ENCODE peak calls at places on chromosomes 6 and 20, in four cellular contexts. B is K562, E is WTC11, F is HCT116. T is an unnamed sample.

GRCh38 chr6:145963216-145964068 is 716 bp downstream of the SHPRH start:
- DNase-seq in B (peak), E (peak), F (peak), T (no peak)

GRCh38 chr20:44204156-44204831 is 6.3 kb downstream of the OSER1 start:
- DNase-seq in B (no peak), E (no peak), F (peak), T (no peak)

GRCh38 chr6:146286976-146287375 is 256.7 kb upstream of the RAB32 start:
- DNase-seq in B (no peak), E (no peak), F (no peak), T (no peak)

GRCh38 chr20:37898301-37899104 is 4.4 kb upstream of the VSTM2L start:
- DNase-seq in B (no peak), E (no peak), F (no peak), T (no peak)

GRCh38 chr20:46394872-46395470 is 11.4 kb downstream of the ELMO2 start:
- DNase-seq in B (no peak), E (no peak), F (no peak), T (no peak)

GRCh38 chr6:159038914-159039884 is 5.6 kb downstream of the TAGAP start:
- DNase-seq in B (no peak), E (no peak), F (no peak), T (no peak)

GRCh38 chr20:5863040-5863811 is 87.1 kb downstream of the TRMT6 start:
- DNase-seq in B (no peak), E (no peak), F (no peak), T (no peak)

GRCh38 chr6:13566500-13566899 is 7.9 kb upstream of the SIRT5 start:
- DNase-seq in B (no peak), E (no peak), F (no peak), T (no peak)

GRCh38 chr6:119643866-119644265 is 294.3 kb upstream of the MAN1A1 start:
- DNase-seq in B (no peak), E (no peak), F (no peak), T (no peak)

GRCh38 chr20:37336369-37337207 is 9.4 kb upstream of the SRC start:
- DNase-seq in B (peak), E (peak), F (no peak), T (no peak)

GRCh38 chr20:37309941-37310590 is 20.6 kb downstream of the MANBAL start:
- DNase-seq in B (no peak), E (no peak), F (no peak), T (no peak)

GRCh38 chr6:63441266-63441956 is 121.6 kb upstream of the LGSN start:
- DNase-seq in B (peak), E (peak), F (no peak), T (no peak)

GRCh38 chr6:81808834-81809598 is 56.5 kb upstream of the TENT5A start:
- DNase-seq in B (no peak), E (no peak), F (no peak), T (no peak)

GRCh38 chr6:33384581-33385020 is 7.0 kb upstream of the KIFC1 start:
- DNase-seq in B (peak), E (no peak), F (peak), T (no peak)

GRCh38 chr6:63140114-63140513 is 71.2 kb upstream of the FKBP1C start:
- DNase-seq in B (no peak), E (no peak), F (no peak), T (no peak)

GRCh38 chr6:170272341-170273065 is 18.4 kb downstream of the DLL1 start:
- DNase-seq in B (no peak), E (no peak), F (no peak), T (no peak)

GRCh38 chr6:52435345-52435744 is 15.2 kb downstream of the EFHC1 start:
- DNase-seq in B (no peak), E (no peak), F (no peak), T (no peak)

GRCh38 chr6:169335301-169335700 is 81.7 kb upstream of the THBS2 start:
- DNase-seq in B (no peak), E (no peak), F (no peak), T (no peak)

GRCh38 chr20:61968932-61969331 is 96.7 kb downstream of the TAF4 start:
- DNase-seq in B (no peak), E (no peak), F (no peak), T (no peak)

GRCh38 chr20:24633026-24633425 is 163.6 kb downstream of the SYNDIG1 start:
- DNase-seq in B (no peak), E (no peak), F (no peak), T (no peak)

GRCh38 chr20:50510706-50511401 is 671 bp downstream of the PTPN1 start:
- DNase-seq in B (no peak), E (no peak), F (no peak), T (peak)

GRCh38 chr20:63314566-63315239 is 21.7 kb downstream of the COL20A1 start:
- DNase-seq in B (no peak), E (no peak), F (no peak), T (no peak)

GRCh38 chr6:156701961-156702360 is 75.2 kb upstream of the ARID1B start:
- DNase-seq in B (no peak), E (no peak), F (no peak), T (no peak)

GRCh38 chr6:13800615-13801014 is 13.7 kb downstream of the MCUR1 start:
- DNase-seq in B (no peak), E (no peak), F (no peak), T (no peak)

GRCh38 chr20:58598271-58599015 is 52.6 kb upstream of the STX16 start:
- DNase-seq in B (no peak), E (no peak), F (no peak), T (no peak)

GRCh38 chr20:62242196-62242595 is 3.9 kb downstream of the OSBPL2 start:
- DNase-seq in B (no peak), E (no peak), F (no peak), T (no peak)

GRCh38 chr6:125316621-125317020 is 14.9 kb upstream of the HDDC2 start:
- DNase-seq in B (no peak), E (no peak), F (no peak), T (no peak)

GRCh38 chr20:58715709-58716475 is 23.3 kb downstream of the NPEPL1 start:
- DNase-seq in B (no peak), E (no peak), F (no peak), T (no peak)

GRCh38 chr6:110180228-110181008 is at the start of gene CDC40:
- DNase-seq in B (peak), E (peak), F (no peak), T (peak)

GRCh38 chr6:14079433-14079832 is 38.1 kb upstream of the CD83 start:
- DNase-seq in B (no peak), E (no peak), F (no peak), T (no peak)

GRCh38 chr6:25942561-25943147 is 12.2 kb upstream of the SLC17A2 start:
- DNase-seq in B (no peak), E (no peak), F (peak), T (peak)

GRCh38 chr20:1460275-1460674 is 6.4 kb downstream of the NSFL1C start:
- DNase-seq in B (no peak), E (no peak), F (no peak), T (no peak)

GRCh38 chr6:98433325-98433724 is 401.0 kb upstream of the POU3F2 start:
- DNase-seq in B (no peak), E (no peak), F (no peak), T (no peak)

GRCh38 chr6:153092082-153093013 is 38.7 kb downstream of the RGS17 start:
- DNase-seq in B (no peak), E (no peak), F (peak), T (no peak)

GRCh38 chr6:6880745-6881437 is 226.9 kb upstream of the RREB1 start:
- DNase-seq in B (no peak), E (no peak), F (no peak), T (no peak)

GRCh38 chr20:63775096-63775978 is 35.8 kb downstream of the SLC2A4RG start:
- DNase-seq in B (peak), E (peak), F (no peak), T (no peak)

GRCh38 chr6:166364480-166364879 is 18.3 kb downstream of the MPC1 start:
- DNase-seq in B (no peak), E (no peak), F (no peak), T (no peak)

GRCh38 chr6:84193140-84193708 is 34.2 kb downstream of the CEP162 start:
- DNase-seq in B (no peak), E (no peak), F (peak), T (no peak)

GRCh38 chr6:6319947-6320811 is at the start of gene F13A1:
- DNase-seq in B (no peak), E (peak), F (no peak), T (no peak)

DNA sequence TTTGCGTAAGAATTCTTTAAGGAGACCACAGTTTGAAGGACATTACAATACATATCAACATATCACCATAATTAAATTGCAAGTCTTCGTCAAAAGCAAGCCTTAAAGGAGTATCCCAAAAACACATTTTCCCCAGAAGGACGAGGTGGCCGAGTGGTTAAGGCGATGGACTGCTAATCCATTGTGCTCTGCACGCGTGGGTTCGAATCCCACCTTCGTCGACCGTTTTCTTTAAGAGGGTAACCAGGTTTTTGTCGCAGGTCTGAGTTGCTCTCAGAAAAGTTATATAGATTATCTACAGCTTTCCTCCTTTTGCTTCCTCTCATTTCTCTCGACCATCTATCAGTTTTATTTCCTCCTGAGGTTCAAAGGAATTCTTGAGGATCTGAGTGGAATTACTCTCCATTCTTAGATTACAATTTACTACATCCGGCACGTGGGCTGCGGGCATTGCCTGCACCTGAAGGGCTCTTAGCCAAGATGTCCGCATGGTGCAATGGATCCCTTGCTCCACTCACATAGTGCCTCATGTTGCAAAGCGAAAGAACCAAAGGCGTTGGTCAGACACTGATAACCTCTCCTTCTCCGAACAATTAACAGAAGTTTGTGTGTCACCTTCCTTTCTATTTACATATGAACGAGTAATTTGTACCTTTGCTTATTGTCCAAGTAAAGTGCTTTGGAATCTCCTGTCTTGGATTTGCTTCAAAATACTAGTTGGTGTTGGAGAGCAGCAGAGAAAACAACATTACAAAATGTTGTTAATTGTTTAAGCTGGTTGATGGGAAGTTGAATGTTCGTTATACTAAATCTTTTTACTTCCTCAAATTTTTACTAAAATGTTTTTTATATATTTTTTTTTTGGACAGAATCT is 14.0 kb downstream of the POM121L2 start:
- DNase-seq in B (peak), E (peak), F (peak), T (peak)
- TF ChIP-seq ATF3 in B (peak), E (no peak), F (peak), T (no peak)

GRCh38 chr20:8310618-8311017 is 178.6 kb downstream of the PLCB1 start:
- DNase-seq in B (no peak), E (no peak), F (no peak), T (no peak)

GRCh38 chr20:8305449-8305978 is 173.4 kb downstream of the PLCB1 start:
- DNase-seq in B (peak), E (peak), F (peak), T (peak)

GRCh38 chr20:8313073-8313472 is 181.0 kb downstream of the PLCB1 start:
- DNase-seq in B (no peak), E (no peak), F (no peak), T (no peak)

GRCh38 chr20:8306916-8307315 is 174.8 kb downstream of the PLCB1 start:
- DNase-seq in B (no peak), E (no peak), F (no peak), T (no peak)

GRCh38 chr20:8309638-8310037 is 177.6 kb downstream of the PLCB1 start:
- DNase-seq in B (no peak), E (no peak), F (no peak), T (no peak)
- TF ChIP-seq ATF3 in B (no peak), E (no peak), F (no peak), T (no peak)

GRCh38 chr20:8640461-8640860 is 428.4 kb upstream of the PLCB4 start:
- DNase-seq in B (no peak), E (no peak), F (no peak), T (no peak)

GRCh38 chr20:8639112-8639778 is 429.6 kb upstream of the PLCB4 start:
- DNase-seq in B (no peak), E (no peak), F (no peak), T (no peak)

GRCh38 chr20:8646026-8646425 is 422.9 kb upstream of the PLCB4 start:
- DNase-seq in B (no peak), E (no peak), F (no peak), T (no peak)

GRCh38 chr20:8646716-8647115 is 422.2 kb upstream of the PLCB4 start:
- DNase-seq in B (no peak), E (no peak), F (no peak), T (no peak)

DNA sequence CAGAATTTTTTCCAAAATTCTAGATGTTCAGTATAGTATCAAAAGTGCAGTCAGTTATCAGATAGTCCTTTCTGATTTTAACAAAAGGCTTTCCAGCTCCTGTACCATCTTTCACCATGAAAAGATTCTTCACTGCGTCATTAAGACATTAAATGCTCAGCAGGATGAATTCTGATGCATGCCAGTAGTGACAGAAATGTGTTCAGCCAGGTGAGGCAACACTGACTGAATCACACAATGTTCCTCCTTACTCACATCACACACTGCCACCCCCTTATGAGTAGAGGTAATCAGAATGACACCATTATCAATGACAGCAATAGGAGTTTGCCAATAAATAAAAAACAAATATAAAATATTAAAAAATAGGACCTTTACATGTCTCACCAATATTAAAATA is 426.6 kb upstream of the PLCB4 start:
- DNase-seq in B (no peak), E (no peak), F (no peak), T (no peak)
- TF ChIP-seq ATF3 in B (no peak), E (no peak), F (no peak), T (no peak)

DNA sequence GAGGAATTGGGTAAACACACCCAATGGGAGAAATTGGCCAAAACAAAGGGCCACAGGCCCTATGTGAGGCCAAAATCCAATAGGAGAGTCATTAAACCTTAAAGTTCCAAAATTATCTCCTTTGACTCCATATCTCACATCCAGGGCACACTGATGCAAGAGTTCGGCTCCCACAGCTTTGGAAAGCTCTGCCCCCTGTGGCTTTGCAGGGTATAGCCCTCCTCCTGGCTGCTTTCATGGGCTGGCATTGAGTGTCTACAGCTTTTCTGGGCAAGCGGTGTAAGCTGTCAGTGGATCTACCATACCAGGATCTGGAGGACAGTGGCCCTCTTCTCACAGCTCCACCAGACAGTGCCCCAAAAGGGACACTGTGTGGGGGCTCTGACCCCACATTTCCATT is 160.5 kb downstream of the ADGRG6 start:
- DNase-seq in B (no peak), E (peak), F (no peak), T (peak)
- TF ChIP-seq ATF3 in B (no peak), E (no peak), F (no peak), T (no peak)

GRCh38 chr6:105452924-105453756 is 50.3 kb upstream of the PREP start:
- DNase-seq in B (no peak), E (no peak), F (no peak), T (no peak)
- TF ChIP-seq ATF3 in B (no peak), E (no peak), F (no peak), T (no peak)

GRCh38 chr6:143279385-143279784 is 171.1 kb downstream of the ADAT2 start:
- DNase-seq in B (peak), E (peak), F (peak), T (peak)

GRCh38 chr6:143271024-143271423 is 179.5 kb downstream of the ADAT2 start:
- DNase-seq in B (no peak), E (no peak), F (no peak), T (peak)

GRCh38 chr6:143276436-143276835 is 174.1 kb downstream of the ADAT2 start:
- DNase-seq in B (no peak), E (no peak), F (no peak), T (no peak)
- TF ChIP-seq ATF3 in B (no peak), E (no peak), F (no peak), T (no peak)

GRCh38 chr20:33696448-33696847 is 10.3 kb upstream of the E2F1 start:
- DNase-seq in B (no peak), E (no peak), F (no peak), T (no peak)

GRCh38 chr20:33693741-33694645 is 7.8 kb upstream of the E2F1 start:
- DNase-seq in B (no peak), E (peak), F (no peak), T (no peak)

GRCh38 chr20:33694666-33695065 is 8.5 kb upstream of the E2F1 start:
- DNase-seq in B (no peak), E (no peak), F (no peak), T (no peak)

GRCh38 chr20:33693274-33693673 is 7.1 kb upstream of the E2F1 start:
- DNase-seq in B (no peak), E (no peak), F (no peak), T (no peak)

DNA sequence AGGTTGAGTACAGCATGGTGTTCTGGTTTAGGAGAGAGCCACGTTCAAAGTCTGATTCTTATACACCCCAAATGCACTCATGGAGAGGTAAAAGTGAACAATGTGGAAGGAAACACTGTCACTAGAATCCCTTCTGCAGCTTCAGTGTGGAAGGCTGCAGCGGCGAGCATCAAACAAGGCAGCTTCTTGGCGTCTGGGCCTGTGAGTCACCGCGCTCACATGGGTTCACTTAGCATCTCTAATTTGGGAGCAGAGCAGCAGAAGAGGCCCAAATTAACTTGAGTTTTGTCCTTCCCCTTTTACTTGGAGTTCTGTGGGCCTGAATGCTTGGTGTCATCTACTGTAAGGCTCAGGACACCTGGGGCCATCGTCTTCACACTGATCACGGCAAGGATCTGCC is 10.9 kb upstream of the E2F1 start:
- DNase-seq in B (no peak), E (no peak), F (no peak), T (no peak)
- TF ChIP-seq ATF3 in B (no peak), E (no peak), F (no peak), T (no peak)

DNA sequence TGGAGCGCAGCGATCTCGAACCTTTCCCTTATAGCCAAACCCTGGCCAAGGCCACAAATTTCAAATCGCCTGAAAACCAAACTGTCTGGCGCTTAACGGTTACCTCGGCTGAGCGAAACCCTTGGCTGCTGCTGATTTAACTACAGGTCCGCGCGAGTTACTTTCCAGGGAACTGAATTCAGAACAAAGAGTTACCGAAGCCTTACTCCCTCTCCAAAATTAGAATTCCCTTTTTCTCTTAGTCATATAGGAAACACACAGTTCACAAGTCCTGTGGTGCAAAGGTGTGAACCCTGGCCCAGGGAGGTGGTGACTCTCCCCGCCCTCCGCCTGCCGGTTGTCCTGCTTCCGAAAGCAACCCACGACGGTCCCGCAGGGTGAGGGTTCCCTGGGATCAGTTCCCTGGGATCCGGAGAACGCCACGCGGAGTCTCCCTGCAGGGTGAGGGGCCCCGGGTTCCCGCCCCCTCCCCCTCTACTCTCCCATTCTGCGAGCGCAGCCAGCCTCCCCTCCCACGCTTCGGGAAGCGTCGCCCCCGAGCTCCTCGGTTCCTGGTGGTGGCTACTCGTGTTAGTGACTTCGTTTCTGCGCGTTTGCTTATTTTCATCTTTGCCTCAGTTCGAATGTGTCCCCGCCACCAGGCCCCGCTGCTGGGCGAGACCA is 1.1 kb upstream of the SLC35D3 start:
- DNase-seq in B (no peak), E (peak), F (no peak), T (no peak)
- TF ChIP-seq ATF3 in B (no peak), E (no peak), F (no peak), T (no peak)